ENCODE peak calls at places on chromosomes 7 and 10, in five cellular contexts. R, C, W, Y and M are unnamed samples.

GRCh38 chr10:497898-498451 is 191.5 kb downstream of the DIP2C start:
- DNase-seq in R (no peak), Y (no peak), C (no peak), W (no peak), M (no peak)

GRCh38 chr7:12570529-12571461 is at the start of gene SCIN:
- DNase-seq in W (no peak), R (peak; percentile 62), C (no peak), Y (no peak), M (no peak)

GRCh38 chr10:67657775-67658174 is 38.2 kb downstream of the CTNNA3 start:
- DNase-seq in C (no peak), R (no peak), Y (no peak), W (no peak), M (no peak)

GRCh38 chr7:18352339-18353255 is 143.0 kb upstream of the HDAC9 start:
- DNase-seq in W (peak; percentile 80), C (peak; percentile 34), R (peak; percentile 55), Y (no peak), M (no peak)

GRCh38 chr7:131546583-131547111 is 9.8 kb downstream of the PODXL start:
- DNase-seq in Y (no peak), C (no peak), R (peak; percentile 52), W (no peak), M (no peak)

GRCh38 chr10:57983226-57983870 is 284.3 kb downstream of the IPMK start:
- DNase-seq in Y (no peak), R (no peak), W (peak; percentile 59), C (no peak), M (no peak)

GRCh38 chr10:86968271-86968993 is at the start of gene ADIRF:
- DNase-seq in Y (peak; percentile 88), C (peak; percentile 62), W (peak; percentile 80), R (no peak), M (peak; percentile 82)

GRCh38 chr7:25026156-25026555 is 46.2 kb upstream of the OSBPL3 start:
- DNase-seq in C (no peak), Y (no peak), R (no peak), W (no peak), M (no peak)

GRCh38 chr10:123995461-123996131 is 97.8 kb downstream of the CHST15 start:
- DNase-seq in Y (peak; percentile 77), W (peak; percentile 71), R (peak; percentile 47), C (peak; percentile 38), M (peak; percentile 88)

GRCh38 chr7:91068136-91068795 is 196.0 kb upstream of the FZD1 start:
- DNase-seq in C (no peak), W (peak; percentile 60), R (no peak), Y (no peak), M (no peak)

GRCh38 chr7:99011706-99012404 is 132.1 kb downstream of the SMURF1 start:
- DNase-seq in R (no peak), C (no peak), W (no peak), Y (no peak), M (peak; percentile 82)

GRCh38 chr10:18988338-18988737 is 60.3 kb upstream of the MALRD1 start:
- DNase-seq in W (no peak), R (no peak), Y (no peak), C (no peak), M (no peak)

GRCh38 chr7:46830-47140 is 145.6 kb upstream of the FAM20C start:
- DNase-seq in Y (no peak), W (no peak), R (no peak), C (no peak), M (peak; percentile 71)

GRCh38 chr7:133235212-133235883 is 17.5 kb upstream of the EXOC4 start:
- DNase-seq in R (no peak), W (peak; percentile 32), Y (no peak), C (peak; percentile 7), M (no peak)

GRCh38 chr10:57973451-57973850 is 294.2 kb downstream of the IPMK start:
- DNase-seq in R (no peak), C (no peak), Y (no peak), W (peak; percentile 35), M (no peak)

GRCh38 chr7:47806701-47807103 is 141.6 kb downstream of the PKD1L1 start:
- DNase-seq in C (no peak), R (no peak), W (no peak), Y (no peak), M (no peak)

GRCh38 chr7:26853788-26854393 is 10.5 kb downstream of the SKAP2 start:
- DNase-seq in C (no peak), W (peak; percentile 50), Y (no peak), R (no peak), M (no peak)

GRCh38 chr7:57205000-57205399 is 72.8 kb upstream of the ZNF479 start:
- DNase-seq in C (no peak), R (no peak), Y (no peak), W (no peak), M (no peak)

GRCh38 chr7:80614911-80615310 is 23.5 kb upstream of the CD36 start:
- DNase-seq in W (peak; percentile 18), R (no peak), C (no peak), Y (no peak), M (no peak)

GRCh38 chr7:80611353-80611752 is 27.1 kb upstream of the CD36 start:
- DNase-seq in W (no peak), R (no peak), C (no peak), Y (no peak), M (no peak)

GRCh38 chr7:80611779-80612178 is 26.7 kb upstream of the CD36 start:
- DNase-seq in W (peak; percentile 41), R (no peak), Y (no peak), C (peak; percentile 69), M (no peak)

GRCh38 chr7:80609732-80610131 is 28.7 kb upstream of the CD36 start:
- DNase-seq in C (no peak), W (no peak), R (no peak), Y (no peak), M (no peak)

GRCh38 chr7:80613519-80613918 is 24.9 kb upstream of the CD36 start:
- DNase-seq in W (no peak), Y (no peak), C (no peak), R (no peak), M (no peak)
- TF ChIP-seq CTCF in W (no peak), Y (no peak), C (no peak), R (no peak), M (no peak)

GRCh38 chr7:31493714-31494181 is 20.1 kb upstream of the ITPRID1 start:
- DNase-seq in W (peak; percentile 99), Y (no peak), R (no peak), C (no peak), M (no peak)

GRCh38 chr7:31487071-31487470 is 26.8 kb upstream of the ITPRID1 start:
- DNase-seq in Y (no peak), R (no peak), C (no peak), W (no peak), M (no peak)

GRCh38 chr7:31492086-31492485 is 21.8 kb upstream of the ITPRID1 start:
- DNase-seq in C (no peak), W (no peak), Y (no peak), R (no peak), M (no peak)

GRCh38 chr7:31487476-31487875 is 26.4 kb upstream of the ITPRID1 start:
- DNase-seq in R (no peak), W (peak; percentile 50), Y (no peak), C (no peak), M (no peak)

DNA sequence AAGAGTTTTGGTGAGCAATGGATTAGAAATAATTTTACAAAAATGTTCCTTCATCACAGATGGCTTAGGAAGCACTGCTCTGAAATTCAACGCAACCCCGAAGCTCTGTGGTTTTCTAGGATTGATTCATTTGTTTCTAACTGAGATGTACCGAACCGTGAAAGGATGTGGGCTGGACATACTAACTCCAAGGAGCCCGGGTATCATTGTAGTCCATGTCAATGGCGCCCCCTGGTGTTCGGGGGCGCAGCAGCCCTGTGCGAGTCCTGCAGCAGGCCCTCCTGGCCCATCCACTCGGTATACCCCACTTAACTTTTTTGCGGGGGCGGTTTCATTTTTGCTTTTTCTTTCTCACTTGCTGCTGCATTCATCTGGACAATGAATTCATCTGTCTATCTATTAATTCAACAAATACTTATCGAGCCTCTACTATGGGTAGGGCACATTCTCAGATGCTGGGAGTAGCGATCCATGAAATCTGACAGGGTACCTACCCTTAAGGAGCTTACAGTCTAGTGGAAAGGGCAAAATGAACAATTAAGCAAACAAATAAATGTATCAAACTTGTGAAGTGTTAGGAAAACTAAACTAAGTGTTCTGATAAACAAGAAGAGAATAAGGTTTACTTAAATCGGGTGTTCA is 25.2 kb upstream of the ITPRID1 start:
- DNase-seq in R (peak; percentile 50), Y (no peak), C (peak; percentile 6), W (peak; percentile 43), M (no peak)
- TF ChIP-seq CTCF in R (peak; percentile 43), Y (no peak), C (no peak), W (peak; percentile 74), M (peak; percentile 63)

GRCh38 chr7:116283595-116284204 is 73.4 kb downstream of the TES start:
- DNase-seq in Y (no peak), R (no peak), C (no peak), W (no peak), M (no peak)
- TF ChIP-seq CTCF in Y (no peak), R (no peak), C (no peak), W (no peak), M (no peak)

DNA sequence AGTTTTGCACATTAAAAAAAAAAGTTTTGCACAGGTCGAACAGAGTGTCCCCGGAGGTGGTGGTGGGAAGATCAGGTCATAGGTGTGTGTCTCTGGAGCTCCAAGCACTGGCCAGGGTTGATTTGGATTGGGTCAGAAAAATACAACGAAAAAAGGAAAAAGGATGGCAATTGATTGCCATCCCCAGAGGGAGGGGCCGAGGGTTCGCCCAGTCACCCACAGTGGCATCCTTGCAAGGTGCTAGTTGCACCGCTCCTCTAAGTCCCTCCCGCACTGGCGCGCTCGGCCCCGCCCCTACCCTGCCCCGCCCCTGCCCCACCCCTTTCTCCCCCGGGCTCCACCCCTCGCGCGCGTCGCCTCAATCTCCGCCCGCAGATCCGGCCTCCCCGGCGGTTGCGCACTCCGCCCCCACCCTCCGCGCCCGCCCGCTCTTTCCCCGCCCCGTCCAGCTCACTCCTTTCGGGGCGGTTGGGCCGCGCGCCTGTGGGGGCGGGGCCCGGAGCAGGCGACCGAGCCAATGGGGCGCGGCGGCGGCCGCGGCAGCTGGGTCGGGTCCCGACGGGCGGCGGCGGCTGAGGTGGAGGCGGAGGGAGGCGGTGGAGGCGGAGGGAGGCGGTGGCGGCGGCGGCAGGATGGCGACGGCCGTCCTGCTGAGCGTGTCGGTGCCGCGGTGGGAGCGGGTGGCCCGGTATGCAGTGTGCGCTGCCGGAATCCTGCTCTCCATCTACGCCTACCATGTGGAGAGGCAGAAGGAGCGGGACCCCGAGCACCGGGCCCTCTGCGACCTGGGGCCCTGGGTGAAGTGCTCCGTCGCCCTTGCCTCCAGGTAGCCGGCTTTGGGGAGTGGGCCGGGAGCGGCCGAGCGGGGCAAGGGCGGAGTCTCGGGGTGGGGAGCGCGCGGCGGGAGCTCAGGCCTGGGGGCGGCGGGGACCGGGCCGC is 31.5 kb upstream of the ERV3-1 start:
- DNase-seq in Y (peak; percentile 96), R (peak; percentile 93), W (peak; percentile 63), C (peak; percentile 94), M (peak; percentile 98)
- TF ChIP-seq CTCF in Y (no peak), R (peak; percentile 23), W (no peak), C (no peak), M (no peak)